ENCODE peak calls at places on chromosomes 11 and 22, in four cellular contexts. One of them, this sample, is unnamed.
A peak's percentile ranks its signal among the peaks of the same experiment; 100 is the strongest.

GRCh38 chr11:92332986-92333385 is 108.4 kb downstream of the FAT3 start:
- DNase-seq in AG09309: no peak
- DNase-seq in upper lobe of left lung: no peak
- DNase-seq in BE2C: no peak
- DNase-seq in this sample: no peak

GRCh38 chr11:97814325-97814959 is 1206.3 kb upstream of the CNTN5 start:
- DNase-seq in AG09309: no peak
- DNase-seq in upper lobe of left lung: no peak
- DNase-seq in BE2C: no peak
- DNase-seq in this sample: no peak

GRCh38 chr11:78202733-78203167 is 14.0 kb downstream of the USP35 start:
- DNase-seq in AG09309: no peak
- DNase-seq in upper lobe of left lung: no peak
- DNase-seq in BE2C: no peak
- DNase-seq in this sample: no peak

GRCh38 chr11:13297917-13298356 is 20.3 kb downstream of the BMAL1 start:
- DNase-seq in AG09309: no peak
- DNase-seq in upper lobe of left lung: peak; percentile 91
- DNase-seq in BE2C: no peak
- DNase-seq in this sample: no peak

GRCh38 chr11:126790550-126790981 is 210.0 kb downstream of the KIRREL3 start:
- DNase-seq in AG09309: peak; percentile 90
- DNase-seq in upper lobe of left lung: no peak
- DNase-seq in BE2C: no peak
- DNase-seq in this sample: no peak

GRCh38 chr11:10058356-10058755 is 235.7 kb downstream of the SBF2 start:
- DNase-seq in AG09309: no peak
- DNase-seq in upper lobe of left lung: no peak
- DNase-seq in BE2C: no peak
- DNase-seq in this sample: no peak

GRCh38 chr22:42596863-42597530 is 17.7 kb downstream of the POLDIP3 start:
- DNase-seq in AG09309: no peak
- DNase-seq in upper lobe of left lung: no peak
- DNase-seq in BE2C: peak; percentile 65
- DNase-seq in this sample: no peak

GRCh38 chr11:1373536-1374214 is 16.1 kb upstream of the BRSK2 start:
- DNase-seq in AG09309: no peak
- DNase-seq in upper lobe of left lung: no peak
- DNase-seq in BE2C: no peak
- DNase-seq in this sample: no peak

GRCh38 chr22:27637604-27638003 is 164.0 kb downstream of the MN1 start:
- DNase-seq in AG09309: no peak
- DNase-seq in upper lobe of left lung: no peak
- DNase-seq in BE2C: no peak
- DNase-seq in this sample: no peak

GRCh38 chr11:123111465-123111864 is 49.5 kb upstream of the HSPA8 start:
- DNase-seq in AG09309: no peak
- DNase-seq in upper lobe of left lung: no peak
- DNase-seq in BE2C: no peak
- DNase-seq in this sample: no peak

GRCh38 chr22:41286639-41287091 is 678 bp upstream of the RANGAP1 start:
- DNase-seq in AG09309: no peak
- DNase-seq in upper lobe of left lung: peak; percentile 36
- DNase-seq in BE2C: peak; percentile 32
- DNase-seq in this sample: no peak

GRCh38 chr11:115580927-115581680 is 76.9 kb upstream of the CADM1 start:
- DNase-seq in AG09309: no peak
- DNase-seq in upper lobe of left lung: peak; percentile 25
- DNase-seq in BE2C: peak; percentile 98
- DNase-seq in this sample: no peak

GRCh38 chr11:17766590-17766989 is 32.0 kb downstream of the KCNC1 start:
- DNase-seq in AG09309: no peak
- DNase-seq in upper lobe of left lung: no peak
- DNase-seq in BE2C: no peak
- DNase-seq in this sample: no peak

GRCh38 chr11:64564947-64565889 is 25.8 kb upstream of the SLC22A12 start:
- DNase-seq in AG09309: no peak
- DNase-seq in upper lobe of left lung: no peak
- DNase-seq in BE2C: no peak
- DNase-seq in this sample: no peak

GRCh38 chr22:25083414-25084166 is 116.1 kb upstream of the CRYBB3 start:
- DNase-seq in AG09309: no peak
- DNase-seq in upper lobe of left lung: no peak
- DNase-seq in BE2C: peak; percentile 26
- DNase-seq in this sample: no peak

GRCh38 chr11:33687733-33688479 is 12.7 kb downstream of the C11orf91 start:
- DNase-seq in AG09309: no peak
- DNase-seq in upper lobe of left lung: no peak
- DNase-seq in BE2C: peak; percentile 37
- DNase-seq in this sample: no peak

GRCh38 chr11:32489464-32489863 is 54.1 kb upstream of the WT1 start:
- DNase-seq in AG09309: no peak
- DNase-seq in upper lobe of left lung: no peak
- DNase-seq in BE2C: no peak
- DNase-seq in this sample: no peak

GRCh38 chr11:86151188-86152005 is 82.5 kb upstream of the PICALM start:
- DNase-seq in AG09309: no peak
- DNase-seq in upper lobe of left lung: no peak
- DNase-seq in BE2C: no peak
- DNase-seq in this sample: no peak

GRCh38 chr11:76135491-76135890 is 70.8 kb downstream of the WNT11 start:
- DNase-seq in AG09309: no peak
- DNase-seq in upper lobe of left lung: no peak
- DNase-seq in BE2C: no peak
- DNase-seq in this sample: no peak

GRCh38 chr11:28834877-28835276 is 726.7 kb downstream of the METTL15 start:
- DNase-seq in AG09309: peak; percentile 46
- DNase-seq in upper lobe of left lung: no peak
- DNase-seq in BE2C: no peak
- DNase-seq in this sample: no peak

GRCh38 chr11:130846606-130847005 is 69.7 kb downstream of the SNX19 start:
- DNase-seq in AG09309: no peak
- DNase-seq in upper lobe of left lung: no peak
- DNase-seq in BE2C: no peak
- DNase-seq in this sample: no peak

GRCh38 chr11:118366287-118366686 is 6.9 kb downstream of the UBE4A start:
- DNase-seq in AG09309: no peak
- DNase-seq in upper lobe of left lung: no peak
- DNase-seq in BE2C: no peak
- DNase-seq in this sample: no peak

GRCh38 chr11:115266066-115266465 is 238.1 kb downstream of the CADM1 start:
- DNase-seq in AG09309: no peak
- DNase-seq in upper lobe of left lung: no peak
- DNase-seq in BE2C: peak; percentile 34
- DNase-seq in this sample: no peak

GRCh38 chr22:36222887-36223450 is 16.4 kb downstream of the APOL2 start:
- DNase-seq in AG09309: no peak
- DNase-seq in upper lobe of left lung: no peak
- DNase-seq in BE2C: no peak
- DNase-seq in this sample: no peak

GRCh38 chr22:46148885-46149492 is 1.3 kb upstream of the PPARA start:
- DNase-seq in AG09309: no peak
- DNase-seq in upper lobe of left lung: no peak
- DNase-seq in BE2C: no peak
- DNase-seq in this sample: no peak

GRCh38 chr11:129636926-129637325 is 178.7 kb upstream of the TMEM45B start:
- DNase-seq in AG09309: no peak
- DNase-seq in upper lobe of left lung: no peak
- DNase-seq in BE2C: no peak
- DNase-seq in this sample: no peak

GRCh38 chr11:35305670-35306382 is 113.5 kb downstream of the SLC1A2 start:
- DNase-seq in AG09309: no peak
- DNase-seq in upper lobe of left lung: peak; percentile 48
- DNase-seq in BE2C: peak; percentile 45
- DNase-seq in this sample: no peak

GRCh38 chr11:363948-364761 is 5.1 kb upstream of the B4GALNT4 start:
- DNase-seq in AG09309: no peak
- DNase-seq in upper lobe of left lung: peak; percentile 42
- DNase-seq in BE2C: peak; percentile 24
- DNase-seq in this sample: no peak

GRCh38 chr11:82738116-82738515 is 4.5 kb upstream of the FAM181B start:
- DNase-seq in AG09309: no peak
- DNase-seq in upper lobe of left lung: no peak
- DNase-seq in BE2C: no peak
- DNase-seq in this sample: no peak

GRCh38 chr11:34837246-34837856 is 78.8 kb downstream of the APIP start:
- DNase-seq in AG09309: no peak
- DNase-seq in upper lobe of left lung: no peak
- DNase-seq in BE2C: no peak
- DNase-seq in this sample: no peak

DNA sequence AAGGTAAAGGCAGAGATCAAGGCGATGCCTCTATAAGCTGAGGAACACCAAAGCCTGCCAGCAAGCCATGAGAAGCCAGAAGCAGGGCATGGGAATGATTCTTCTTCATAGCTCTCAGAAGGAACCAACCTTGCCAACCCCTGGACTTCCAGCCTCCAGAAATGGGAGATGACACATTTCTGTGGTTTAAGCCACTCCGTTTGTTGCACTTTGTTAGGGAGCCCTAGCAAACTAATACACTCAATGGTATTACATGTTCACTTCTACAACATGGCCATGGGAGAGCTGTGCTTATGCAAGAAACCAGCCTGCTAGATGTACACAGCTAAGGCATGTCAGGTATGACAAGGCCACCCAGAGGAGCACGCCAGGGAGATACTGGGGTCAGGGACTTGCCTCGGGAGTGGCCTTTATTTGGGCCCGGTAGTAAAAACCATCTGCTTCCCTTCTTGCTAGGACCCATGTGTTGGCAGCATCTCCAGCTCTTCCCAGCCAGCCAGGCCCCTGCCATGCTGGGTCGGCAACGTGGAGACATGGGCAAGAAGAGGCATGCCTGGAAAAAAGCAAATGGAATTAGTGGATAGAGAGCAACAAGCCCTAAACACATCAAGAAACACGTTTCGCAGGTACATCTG is 3.6 kb downstream of the C11orf16 start:
- DNase-seq in AG09309: peak; percentile 32
- DNase-seq in upper lobe of left lung: no peak
- DNase-seq in BE2C: no peak
- DNase-seq in this sample: no peak
- TF ChIP-seq CTCF in AG09309: no peak
- TF ChIP-seq CTCF in upper lobe of left lung: no peak
- TF ChIP-seq CTCF in BE2C: no peak
- TF ChIP-seq CTCF in this sample: no peak

GRCh38 chr11:44361883-44362282 is 51.9 kb upstream of the ALX4 start:
- DNase-seq in AG09309: no peak
- DNase-seq in upper lobe of left lung: no peak
- DNase-seq in BE2C: no peak
- DNase-seq in this sample: no peak

GRCh38 chr11:44366741-44367140 is 56.8 kb upstream of the ALX4 start:
- DNase-seq in AG09309: no peak
- DNase-seq in upper lobe of left lung: no peak
- DNase-seq in BE2C: no peak
- DNase-seq in this sample: no peak

GRCh38 chr11:44364596-44364995 is 54.7 kb upstream of the ALX4 start:
- DNase-seq in AG09309: no peak
- DNase-seq in upper lobe of left lung: no peak
- DNase-seq in BE2C: no peak
- DNase-seq in this sample: no peak

GRCh38 chr11:44365616-44366015 is 55.7 kb upstream of the ALX4 start:
- DNase-seq in AG09309: no peak
- DNase-seq in upper lobe of left lung: no peak
- DNase-seq in BE2C: no peak
- DNase-seq in this sample: no peak

GRCh38 chr11:44363116-44363515 is 53.2 kb upstream of the ALX4 start:
- DNase-seq in AG09309: no peak
- DNase-seq in upper lobe of left lung: no peak
- DNase-seq in BE2C: no peak
- DNase-seq in this sample: no peak
- TF ChIP-seq CTCF in AG09309: no peak
- TF ChIP-seq CTCF in upper lobe of left lung: no peak
- TF ChIP-seq CTCF in BE2C: no peak
- TF ChIP-seq CTCF in this sample: no peak

GRCh38 chr22:23521442-23522113 is 58.5 kb downstream of the IGLL1 start:
- DNase-seq in AG09309: peak; percentile 45
- DNase-seq in upper lobe of left lung: peak; percentile 95
- DNase-seq in BE2C: peak; percentile 99
- DNase-seq in this sample: peak; percentile 98
- TF ChIP-seq CTCF in AG09309: no peak
- TF ChIP-seq CTCF in upper lobe of left lung: no peak
- TF ChIP-seq CTCF in BE2C: no peak
- TF ChIP-seq CTCF in this sample: peak; percentile 43

GRCh38 chr11:70504246-70505020 is 106.1 kb downstream of the CTTN start:
- DNase-seq in AG09309: no peak
- DNase-seq in upper lobe of left lung: no peak
- DNase-seq in BE2C: peak; percentile 4
- DNase-seq in this sample: no peak
- TF ChIP-seq CTCF in AG09309: no peak
- TF ChIP-seq CTCF in upper lobe of left lung: no peak
- TF ChIP-seq CTCF in BE2C: no peak
- TF ChIP-seq CTCF in this sample: peak; percentile 7

GRCh38 chr22:48979482-48979881 is 848.2 kb downstream of the BRD1 start:
- DNase-seq in AG09309: no peak
- DNase-seq in upper lobe of left lung: no peak
- DNase-seq in BE2C: no peak
- DNase-seq in this sample: no peak
- TF ChIP-seq CTCF in AG09309: no peak
- TF ChIP-seq CTCF in upper lobe of left lung: no peak
- TF ChIP-seq CTCF in BE2C: no peak
- TF ChIP-seq CTCF in this sample: peak; percentile 62

This sample was measured in type B pancreatic cell.